ENCODE peak calls at places on chromosomes 1 and 21, in four cellular contexts. One of them, this sample, is unnamed. For H3K79me2, the result is how much of the 10 kb centered on the place peaks cover.

GRCh38 chr1:90753556-90753955 is 36.5 kb upstream of the BARHL2 start:
- DNase-seq in GM23338: no peak
- DNase-seq in PC-3: no peak
- DNase-seq in HCT116: no peak
- DNase-seq in this sample: no peak

GRCh38 chr1:12499574-12500245 is 118.3 kb downstream of the DHRS3 start:
- DNase-seq in GM23338: no peak
- DNase-seq in PC-3: no peak
- DNase-seq in HCT116: no peak
- DNase-seq in this sample: no peak

GRCh38 chr1:82838066-82838465 is 1037.3 kb downstream of the ADGRL2 start:
- DNase-seq in GM23338: no peak
- DNase-seq in PC-3: peak
- DNase-seq in HCT116: no peak
- DNase-seq in this sample: peak

GRCh38 chr21:14942801-14943490 is 121.9 kb downstream of the NRIP1 start:
- DNase-seq in GM23338: no peak
- DNase-seq in PC-3: no peak
- DNase-seq in HCT116: no peak
- DNase-seq in this sample: no peak

GRCh38 chr21:45993210-45994085 is 11.9 kb downstream of the COL6A1 start:
- DNase-seq in GM23338: no peak
- DNase-seq in PC-3: no peak
- DNase-seq in HCT116: no peak
- DNase-seq in this sample: no peak

GRCh38 chr1:27885620-27886352 is 13.4 kb downstream of the THEMIS2 start:
- DNase-seq in GM23338: no peak
- DNase-seq in PC-3: no peak
- DNase-seq in HCT116: no peak
- DNase-seq in this sample: no peak

GRCh38 chr1:245605480-245606156 is 450.8 kb downstream of the KIF26B start:
- DNase-seq in GM23338: no peak
- DNase-seq in PC-3: no peak
- DNase-seq in HCT116: no peak
- DNase-seq in this sample: peak

GRCh38 chr1:185567006-185567405 is 167.2 kb upstream of the HMCN1 start:
- DNase-seq in GM23338: no peak
- DNase-seq in PC-3: peak
- DNase-seq in HCT116: peak
- DNase-seq in this sample: peak

GRCh38 chr1:7581754-7582264 is 189.3 kb upstream of the VAMP3 start:
- DNase-seq in GM23338: no peak
- DNase-seq in PC-3: no peak
- DNase-seq in HCT116: no peak
- DNase-seq in this sample: no peak

GRCh38 chr1:119373465-119373864 is 4.9 kb downstream of the HAO2 start:
- DNase-seq in GM23338: no peak
- DNase-seq in PC-3: peak
- DNase-seq in HCT116: no peak
- DNase-seq in this sample: peak

GRCh38 chr1:19889656-19890055 is 7.5 kb downstream of the OTUD3 start:
- DNase-seq in GM23338: no peak
- DNase-seq in PC-3: no peak
- DNase-seq in HCT116: no peak
- DNase-seq in this sample: no peak

GRCh38 chr1:99247199-99247598 is 17.1 kb upstream of the PLPPR4 start:
- DNase-seq in GM23338: no peak
- DNase-seq in PC-3: no peak
- DNase-seq in HCT116: no peak
- DNase-seq in this sample: no peak

GRCh38 chr1:204294371-204294770 is 65.4 kb downstream of the PLEKHA6 start:
- DNase-seq in GM23338: no peak
- DNase-seq in PC-3: peak
- DNase-seq in HCT116: no peak
- DNase-seq in this sample: peak

GRCh38 chr1:32701951-32702598 is 495 bp downstream of the SYNC start:
- DNase-seq in GM23338: peak
- DNase-seq in PC-3: peak
- DNase-seq in HCT116: no peak
- DNase-seq in this sample: no peak

GRCh38 chr1:9444532-9444931 is 94.7 kb upstream of the SLC25A33 start:
- DNase-seq in GM23338: no peak
- DNase-seq in PC-3: no peak
- DNase-seq in HCT116: no peak
- DNase-seq in this sample: peak

GRCh38 chr1:100706861-100707260 is 12.7 kb upstream of the VCAM1 start:
- DNase-seq in GM23338: no peak
- DNase-seq in PC-3: no peak
- DNase-seq in HCT116: no peak
- DNase-seq in this sample: no peak

GRCh38 chr1:150765229-150765976 is at the start of gene CTSS:
- DNase-seq in GM23338: no peak
- DNase-seq in PC-3: peak
- DNase-seq in HCT116: no peak
- DNase-seq in this sample: no peak

GRCh38 chr1:102098536-102098935 is 101.8 kb upstream of the OLFM3 start:
- DNase-seq in GM23338: no peak
- DNase-seq in PC-3: peak
- DNase-seq in HCT116: no peak
- DNase-seq in this sample: peak

GRCh38 chr21:34202553-34203332 is 129.4 kb downstream of the MRPS6 start:
- DNase-seq in GM23338: peak
- DNase-seq in PC-3: no peak
- DNase-seq in HCT116: peak
- DNase-seq in this sample: no peak

GRCh38 chr1:179817789-179818188 is 59.8 kb downstream of the TOR1AIP2 start:
- DNase-seq in GM23338: no peak
- DNase-seq in PC-3: no peak
- DNase-seq in HCT116: no peak
- DNase-seq in this sample: no peak

GRCh38 chr1:163240705-163241104 is 38.0 kb upstream of the RGS5 start:
- DNase-seq in GM23338: no peak
- DNase-seq in PC-3: peak
- DNase-seq in HCT116: no peak
- DNase-seq in this sample: peak

GRCh38 chr1:234842726-234843641 is 233.0 kb upstream of the IRF2BP2 start:
- DNase-seq in GM23338: no peak
- DNase-seq in PC-3: no peak
- DNase-seq in HCT116: no peak
- DNase-seq in this sample: no peak

GRCh38 chr21:37793660-37794059 is 122.6 kb downstream of the KCNJ6 start:
- DNase-seq in GM23338: no peak
- DNase-seq in PC-3: no peak
- DNase-seq in HCT116: no peak
- DNase-seq in this sample: no peak

GRCh38 chr1:99326215-99326949 is 62.1 kb downstream of the PLPPR4 start:
- DNase-seq in GM23338: peak
- DNase-seq in PC-3: peak
- DNase-seq in HCT116: no peak
- DNase-seq in this sample: no peak

GRCh38 chr1:54199151-54199764 is 572 bp downstream of the CYB5RL start:
- DNase-seq in GM23338: peak
- DNase-seq in PC-3: no peak
- DNase-seq in HCT116: no peak
- DNase-seq in this sample: no peak

GRCh38 chr1:234943801-234944402 is 184.7 kb downstream of the TOMM20 start:
- DNase-seq in GM23338: no peak
- DNase-seq in PC-3: no peak
- DNase-seq in HCT116: no peak
- DNase-seq in this sample: no peak

GRCh38 chr1:214386747-214387146 is 105.8 kb downstream of the SMYD2 start:
- DNase-seq in GM23338: no peak
- DNase-seq in PC-3: peak
- DNase-seq in HCT116: no peak
- DNase-seq in this sample: peak

GRCh38 chr1:17128361-17128760 is 9.1 kb upstream of the PADI2 start:
- DNase-seq in GM23338: peak
- DNase-seq in PC-3: peak
- DNase-seq in HCT116: peak
- DNase-seq in this sample: peak

GRCh38 chr1:110174961-110175360 is 24.7 kb downstream of the SLC6A17 start:
- DNase-seq in GM23338: no peak
- DNase-seq in PC-3: no peak
- DNase-seq in HCT116: no peak
- DNase-seq in this sample: no peak

GRCh38 chr1:5570931-5571330 is 421.3 kb downstream of the NPHP4 start:
- DNase-seq in GM23338: no peak
- DNase-seq in PC-3: peak
- DNase-seq in HCT116: no peak
- DNase-seq in this sample: no peak

GRCh38 chr1:169367686-169368405 is at the start of the genes BLZF1 and NME7:
- DNase-seq in GM23338: peak
- DNase-seq in PC-3: peak
- DNase-seq in HCT116: peak
- DNase-seq in this sample: peak

DNA sequence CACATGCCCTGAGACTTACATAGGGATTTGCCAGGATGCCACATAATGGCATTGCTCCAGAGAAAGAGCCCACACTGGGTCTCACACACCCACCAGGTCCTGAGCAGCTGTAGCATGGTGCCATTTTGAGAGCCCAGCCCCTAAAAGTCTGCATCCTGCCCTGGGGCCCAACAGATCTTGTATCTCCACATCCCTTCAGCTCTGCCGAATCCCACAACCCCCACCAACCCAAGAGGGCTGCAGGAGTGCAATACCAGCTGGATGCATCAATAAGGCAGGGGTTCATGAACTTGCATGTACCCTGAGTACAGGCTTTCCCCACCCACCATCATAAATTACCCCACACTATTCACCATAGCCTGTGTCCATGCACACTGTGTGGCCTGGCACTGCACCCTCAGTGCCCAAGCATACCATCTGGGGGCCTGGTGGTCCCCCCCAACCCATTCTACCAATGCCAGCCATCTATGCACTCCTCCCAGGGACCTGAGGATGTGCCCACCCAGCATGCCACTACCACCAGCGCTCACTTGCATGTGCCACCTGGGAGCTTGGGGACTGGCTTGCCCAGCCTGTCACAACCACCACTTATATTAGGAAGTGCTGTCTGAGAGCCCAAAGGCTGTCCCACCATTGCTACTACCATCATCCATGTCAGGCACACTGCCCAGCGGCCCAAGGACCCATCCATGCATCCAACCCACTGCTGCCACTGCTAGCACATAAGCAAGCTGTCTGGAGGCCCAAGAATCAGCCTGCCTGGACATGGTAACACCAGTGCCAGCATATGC is 4.1 kb upstream of the KRTAP12-2 start:
- DNase-seq in GM23338: no peak
- DNase-seq in PC-3: no peak
- DNase-seq in HCT116: no peak
- DNase-seq in this sample: no peak
- H3K79me2 ChIP-seq in GM23338: under half
- H3K79me2 ChIP-seq in PC-3: under half
- H3K79me2 ChIP-seq in HCT116: under half
- H3K79me2 ChIP-seq in this sample: under half

DNA sequence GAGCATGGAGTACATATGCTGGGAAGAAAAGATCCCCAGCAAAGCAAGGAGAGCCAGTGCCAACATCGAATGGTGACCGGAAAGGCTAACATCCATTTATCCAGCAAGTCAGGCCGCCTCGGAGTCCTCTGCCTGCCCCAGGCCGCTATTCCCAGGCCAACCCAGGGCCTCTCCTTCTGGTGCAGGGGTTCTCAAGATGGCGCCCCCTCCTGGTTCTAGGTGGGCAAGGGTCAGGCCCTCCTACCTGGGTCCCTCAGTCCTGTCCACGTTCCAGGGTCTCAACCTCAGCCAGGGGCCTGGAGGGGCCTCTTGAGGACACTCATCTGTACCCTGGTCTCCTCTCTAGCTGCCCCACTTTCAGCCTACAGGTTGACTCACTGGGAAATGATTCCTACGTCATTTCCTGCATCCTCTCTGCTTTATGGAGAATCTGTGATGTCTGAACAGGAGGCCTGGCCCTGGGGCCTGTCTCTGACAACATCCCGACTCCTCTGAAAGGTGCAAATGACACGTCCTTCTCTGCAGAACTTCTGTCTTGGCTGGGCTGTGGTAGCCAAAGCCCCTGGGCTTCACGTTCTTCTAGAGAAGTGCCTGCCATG is 145.3 kb downstream of the PSMG1 start:
- DNase-seq in GM23338: peak
- DNase-seq in PC-3: no peak
- DNase-seq in HCT116: no peak
- DNase-seq in this sample: no peak
- TF ChIP-seq CTCF in GM23338: peak
- TF ChIP-seq CTCF in PC-3: peak
- TF ChIP-seq CTCF in HCT116: no peak
- TF ChIP-seq CTCF in this sample: no peak

GRCh38 chr1:112927462-112927971 is 28.5 kb downstream of the SLC16A1 start:
- DNase-seq in GM23338: no peak
- DNase-seq in PC-3: no peak
- DNase-seq in HCT116: no peak
- DNase-seq in this sample: no peak

GRCh38 chr1:112933820-112934561 is 22.0 kb downstream of the SLC16A1 start:
- DNase-seq in GM23338: no peak
- DNase-seq in PC-3: no peak
- DNase-seq in HCT116: no peak
- DNase-seq in this sample: no peak

GRCh38 chr1:112926858-112927257 is 29.1 kb downstream of the SLC16A1 start:
- DNase-seq in GM23338: no peak
- DNase-seq in PC-3: no peak
- DNase-seq in HCT116: no peak
- DNase-seq in this sample: no peak

GRCh38 chr1:112934562-112934952 is 21.4 kb downstream of the SLC16A1 start:
- DNase-seq in GM23338: no peak
- DNase-seq in PC-3: no peak
- DNase-seq in HCT116: no peak
- DNase-seq in this sample: no peak

DNA sequence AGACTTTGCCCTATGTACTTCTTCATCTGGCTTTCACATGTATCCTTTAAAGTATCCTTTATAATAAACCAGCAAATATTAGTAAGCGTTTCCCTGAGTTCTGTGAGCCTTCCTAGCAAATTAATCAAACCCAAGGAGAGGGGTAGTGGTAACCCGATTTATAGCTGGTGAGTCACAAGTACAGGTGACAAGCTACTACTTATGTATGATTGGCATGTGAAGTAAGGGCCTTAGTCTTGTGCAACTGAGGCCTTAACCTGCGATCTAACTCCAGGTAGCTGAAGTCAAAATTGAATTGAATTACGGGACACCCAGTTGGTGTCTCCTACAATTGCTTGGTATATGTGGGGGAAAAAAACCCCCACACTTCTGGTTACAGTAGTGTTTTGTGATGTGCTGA is 26.0 kb downstream of the SLC16A1 start:
- DNase-seq in GM23338: no peak
- DNase-seq in PC-3: peak
- DNase-seq in HCT116: no peak
- DNase-seq in this sample: no peak
- H3K79me2 ChIP-seq in GM23338: half or more
- H3K79me2 ChIP-seq in PC-3: half or more
- H3K79me2 ChIP-seq in HCT116: half or more
- H3K79me2 ChIP-seq in this sample: half or more

DNA sequence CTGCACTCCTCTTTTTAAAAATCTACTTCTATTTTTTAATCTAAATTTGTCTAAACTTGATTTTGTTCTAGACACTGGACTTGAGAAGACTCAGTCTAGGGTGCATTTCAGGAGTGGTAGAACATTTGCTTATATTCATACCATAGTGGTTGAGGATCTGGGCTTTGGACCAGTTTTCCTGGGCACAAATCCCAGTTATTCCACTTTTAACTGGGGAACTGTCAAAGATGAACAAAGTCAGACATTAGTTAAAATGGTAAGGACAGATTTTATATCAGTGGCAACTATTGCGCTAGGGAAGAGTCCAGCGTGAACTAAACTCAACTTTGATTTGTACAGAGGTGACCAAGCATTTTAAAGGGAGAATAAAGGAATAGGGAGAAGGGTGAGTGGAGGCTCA is 102.4 kb downstream of the FMN2 start:
- DNase-seq in GM23338: no peak
- DNase-seq in PC-3: no peak
- DNase-seq in HCT116: no peak
- DNase-seq in this sample: no peak
- TF ChIP-seq CTCF in GM23338: no peak
- TF ChIP-seq CTCF in PC-3: no peak
- TF ChIP-seq CTCF in HCT116: no peak
- TF ChIP-seq CTCF in this sample: no peak